ENCODE peak calls at places on chromosomes 4 and X, in four cellular contexts. C is K562, L is WTC11, V is HepG2. R is an unnamed sample.

GRCh38 chrX:13903405-13903804 is 86.5 kb upstream of the GPM6B start:
- DNase-seq in C (no peak), L (no peak), V (no peak), R (no peak)

GRCh38 chrX:143633530-143634372 is 2.1 kb downstream of the SLITRK4 start:
- DNase-seq in C (no peak), L (no peak), V (no peak), R (no peak)

GRCh38 chr4:152862608-152863007 is 73.5 kb upstream of the FHDC1 start:
- DNase-seq in C (no peak), L (no peak), V (no peak), R (no peak)

GRCh38 chrX:115560211-115560977 is 580 bp upstream of the PLS3 start:
- DNase-seq in C (no peak), L (no peak), V (peak; percentile 63), R (peak; percentile 30)

GRCh38 chrX:28889691-28890090 is 302.4 kb downstream of the IL1RAPL1 start:
- DNase-seq in C (no peak), L (no peak), V (no peak), R (no peak)

GRCh38 chr4:127261476-127261875 is 371.3 kb upstream of the INTU start:
- DNase-seq in C (no peak), L (no peak), V (no peak), R (no peak)

GRCh38 chr4:135316266-135316779 is 1114.7 kb upstream of the PABPC4L start:
- DNase-seq in C (no peak), L (no peak), V (no peak), R (no peak)

GRCh38 chr4:3413217-3413671 is 28.5 kb upstream of the HGFAC start:
- DNase-seq in C (no peak), L (no peak), V (no peak), R (no peak)

GRCh38 chrX:111490683-111491082 is 20.8 kb upstream of the SERTM2 start:
- DNase-seq in C (no peak), L (no peak), V (no peak), R (no peak)

GRCh38 chrX:120793098-120793497 is 82.6 kb downstream of the CT47B1 start:
- DNase-seq in C (no peak), L (no peak), V (no peak), R (no peak)

GRCh38 chr4:127698789-127699200 is 31.4 kb upstream of the SLC25A31 start:
- DNase-seq in C (no peak), L (no peak), V (no peak), R (no peak)

GRCh38 chrX:2710041-2710471 is 19.0 kb downstream of the CD99 start:
- DNase-seq in C (no peak), L (no peak), V (no peak), R (no peak)

GRCh38 chrX:45164995-45165394 is 35.7 kb downstream of the DIPK2B start:
- DNase-seq in C (peak; percentile 48), L (no peak), V (no peak), R (no peak)

GRCh38 chr4:39976945-39977488 is 694 bp downstream of the PDS5A start:
- DNase-seq in C (no peak), L (peak; percentile 23), V (no peak), R (peak; percentile 7)

GRCh38 chrX:95056901-95057300 is 1382.9 kb downstream of the FAM133A start:
- DNase-seq in C (no peak), L (no peak), V (no peak), R (no peak)

GRCh38 chr4:139457318-139457717 is 3.4 kb downstream of the RAB33B start:
- DNase-seq in C (no peak), L (no peak), V (no peak), R (no peak)

GRCh38 chr4:155578726-155579385 is 87.8 kb upstream of the GUCY1A1 start:
- DNase-seq in C (no peak), L (no peak), V (no peak), R (no peak)

GRCh38 chr4:1209821-1210220 is 37.4 kb upstream of the SPON2 start:
- DNase-seq in C (peak; percentile 55), L (no peak), V (no peak), R (no peak)
- TF ChIP-seq ELF4 in C (no peak), L (no peak), V (no peak), R (no peak)

GRCh38 chr4:64738240-64738639 is 329.0 kb upstream of the TECRL start:
- DNase-seq in C (no peak), L (no peak), V (no peak), R (no peak)
- TF ChIP-seq ELF4 in C (no peak), L (no peak), V (no peak), R (no peak)

GRCh38 chr4:7968262-7968896 is 28.7 kb upstream of the AFAP1 start:
- DNase-seq in C (no peak), L (no peak), V (no peak), R (no peak)

GRCh38 chr4:7971881-7972500 is 32.3 kb upstream of the AFAP1 start:
- DNase-seq in C (no peak), L (no peak), V (peak; percentile 23), R (no peak)

GRCh38 chr4:7967501-7968261 is 28.0 kb upstream of the AFAP1 start:
- DNase-seq in C (no peak), L (no peak), V (no peak), R (no peak)

GRCh38 chr4:7971159-7971631 is 31.5 kb upstream of the AFAP1 start:
- DNase-seq in C (no peak), L (no peak), V (no peak), R (no peak)

DNA sequence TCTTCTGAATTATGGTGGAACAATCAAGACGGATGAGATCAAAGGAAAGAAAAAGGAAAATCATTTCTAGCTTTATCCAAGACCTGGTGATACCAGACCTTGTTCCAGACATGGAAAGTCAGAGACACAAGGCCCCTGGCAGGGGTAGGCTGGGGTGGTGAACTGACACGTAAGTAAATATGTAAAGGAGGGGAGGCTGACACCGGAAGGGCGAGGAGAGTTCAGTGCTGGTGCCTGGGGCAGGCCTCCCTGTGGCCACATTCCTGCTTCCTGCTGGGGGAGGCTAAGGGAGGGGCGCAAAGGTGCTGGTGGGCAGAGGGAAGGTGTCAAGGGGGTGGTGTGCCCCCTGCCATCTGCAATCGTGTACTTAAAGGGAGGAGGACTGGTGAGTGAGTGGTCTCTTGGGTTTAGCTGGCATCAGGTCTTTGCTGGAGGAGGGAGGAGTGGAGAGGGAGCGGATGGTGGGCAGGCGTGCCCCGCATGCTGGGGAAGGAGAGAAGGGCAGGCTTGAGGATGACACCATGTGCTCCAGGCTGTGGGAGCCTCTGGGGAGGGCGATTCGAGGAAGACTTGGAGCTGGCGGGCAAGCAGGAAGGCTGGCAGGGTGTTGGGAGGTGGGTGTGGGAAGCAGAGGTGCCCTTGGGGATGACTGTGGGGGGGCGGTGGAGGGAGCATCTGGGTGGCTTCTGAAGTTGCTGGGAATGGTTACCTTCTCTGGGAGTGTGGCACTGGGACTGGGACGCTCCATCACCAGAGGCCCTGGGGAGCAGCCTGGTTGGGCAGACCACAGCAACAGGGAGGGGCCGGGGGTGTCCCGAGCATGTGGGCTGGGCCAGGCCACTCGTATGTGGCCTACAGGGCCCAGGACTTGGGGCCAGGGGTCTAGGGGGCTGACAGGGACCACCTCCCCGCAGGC is 30.6 kb upstream of the AFAP1 start:
- DNase-seq in C (no peak), L (no peak), V (peak; percentile 76), R (no peak)
- TF ChIP-seq ELF4 in C (no peak), L (no peak), V (no peak), R (no peak)

GRCh38 chr4:8702020-8702495 is 109.5 kb downstream of the CPZ start:
- DNase-seq in C (no peak), L (no peak), V (no peak), R (no peak)
- TF ChIP-seq ELF4 in C (no peak), L (no peak), V (no peak), R (no peak)